ENCODE peak calls at places on chromosomes 16 and 17, in ten cellular contexts. R is T follicular helper cell, T is thoracic aorta, N is esophagus squamous epithelium, O is dorsolateral prefrontal cortex, L is 8988T, V is NCI-H2171 treated with DMSO at 0.1 percent for 48 hours, P is stromal cell of bone marrow, Z is endodermal cell, F is left ventricle myocardium inferior. D is an unnamed sample.

GRCh38 chr17:78925662-78926555 is 722 bp upstream of the TIMP2 start:
- DNase-seq in R (no peak), T (peak), N (no peak), O (peak), L (no peak), V (no peak), P (peak), Z (peak), F (peak), D (no peak)

GRCh38 chr17:63517825-63518534 is 5.2 kb upstream of the KCNH6 start:
- DNase-seq in R (no peak), T (no peak), N (no peak), O (no peak), L (no peak), V (peak), P (no peak), Z (no peak), F (no peak), D (no peak)

GRCh38 chr17:7989781-7990655 is 12.4 kb upstream of the GUCY2D start:
- DNase-seq in R (peak), T (peak), N (peak), O (peak), L (peak), V (peak), P (no peak), Z (peak), F (peak), D (peak)

GRCh38 chr16:2520784-2521577 is 810 bp downstream of the AMDHD2 start:
- DNase-seq in R (peak), T (no peak), N (no peak), O (no peak), L (no peak), V (no peak), P (no peak), Z (peak), F (no peak), D (peak)

GRCh38 chr16:88747588-88748301 is 37.3 kb downstream of the PIEZO1 start:
- DNase-seq in R (no peak), T (no peak), N (no peak), O (no peak), L (peak), V (peak), P (no peak), Z (peak), F (no peak), D (peak)

GRCh38 chr16:27847030-27847550 is 216.4 kb downstream of the GSG1L start:
- DNase-seq in R (no peak), T (no peak), N (no peak), O (no peak), L (no peak), V (no peak), P (no peak), Z (peak), F (no peak), D (no peak)

GRCh38 chr16:88835818-88836217 is 20.9 kb downstream of the GALNS start:
- DNase-seq in R (no peak), T (no peak), N (no peak), O (no peak), L (no peak), V (no peak), P (no peak), Z (no peak), F (no peak), D (no peak)

GRCh38 chr17:40309031-40309937 is at the start of gene RARA:
- DNase-seq in R (no peak), T (no peak), N (no peak), O (peak), L (no peak), V (peak), P (no peak), Z (peak), F (peak), D (peak)

GRCh38 chr16:28865289-28865688 is 1.6 kb downstream of the SH2B1 start:
- DNase-seq in R (no peak), T (no peak), N (no peak), O (no peak), L (no peak), V (no peak), P (no peak), Z (no peak), F (no peak), D (no peak)

D was measured in CD8-positive, alpha-beta T cell.